ENCODE peak calls at places on chromosomes 7 and 10, in nine cellular contexts. U is Peyer's patch, T is A549, E is stomach, K is NB4, P is esophagus squamous epithelium, A is ovary, H is HCT116, Q is erythroblast. G is an unnamed sample.
A peak's percentile ranks its signal among the peaks of the same experiment; 100 is the strongest.

GRCh38 chr10:7111574-7111973 is 299.3 kb downstream of the SFMBT2 start:
- DNase-seq in E (no peak), H (no peak), T (no peak), P (no peak), Q (no peak), U (no peak), K (no peak), A (no peak), G (no peak)

GRCh38 chr7:127876393-127876792 is 154.8 kb downstream of the LRRC4 start:
- DNase-seq in A (no peak), U (no peak), E (no peak), K (no peak), P (no peak), Q (no peak), T (no peak), H (no peak), G (no peak)

GRCh38 chr10:13829790-13830189 is 243.0 kb downstream of the PRPF18 start:
- DNase-seq in P (no peak), H (no peak), A (no peak), K (no peak), E (no peak), Q (no peak), U (no peak), T (no peak), G (no peak)

GRCh38 chr10:72875250-72876055 is 18.1 kb upstream of the OIT3 start:
- DNase-seq in Q (peak; percentile 65), U (no peak), P (no peak), A (no peak), K (peak; percentile 59), H (peak; percentile 12), E (no peak), T (peak; percentile 49), G (no peak)

GRCh38 chr7:87648316-87648715 is 20.1 kb downstream of the RUNDC3B start:
- DNase-seq in A (no peak), Q (no peak), T (no peak), U (no peak), E (no peak), H (no peak), K (no peak), P (no peak), G (no peak)

GRCh38 chr7:85184599-85185354 is 2.1 kb downstream of the SEMA3D start:
- DNase-seq in H (no peak), A (peak; percentile 23), K (no peak), Q (no peak), T (no peak), P (no peak), E (no peak), U (peak; percentile 47), G (no peak)

GRCh38 chr10:48444861-48445841 is 138.7 kb downstream of the MAPK8 start:
- DNase-seq in Q (no peak), T (peak; percentile 11), P (no peak), K (no peak), A (peak; percentile 34), U (peak; percentile 40), H (no peak), E (peak; percentile 25), G (peak; percentile 52)

GRCh38 chr7:70322786-70323185 is 724.5 kb downstream of the AUTS2 start:
- DNase-seq in P (no peak), A (no peak), H (no peak), E (no peak), K (no peak), T (no peak), Q (no peak), U (no peak), G (no peak)

GRCh38 chr10:61821153-61821552 is 80.3 kb upstream of the ARID5B start:
- DNase-seq in E (no peak), U (no peak), Q (no peak), T (peak; percentile 13), A (no peak), P (no peak), K (no peak), H (no peak), G (no peak)

GRCh38 chr10:124156524-124157225 is 63.3 kb upstream of the CHST15 start:
- DNase-seq in K (no peak), E (peak; percentile 26), A (peak; percentile 58), U (peak; percentile 58), H (no peak), P (no peak), T (no peak), Q (no peak), G (no peak)

GRCh38 chr10:43390791-43391190 is 18.2 kb downstream of the HNRNPF start:
- DNase-seq in T (peak; percentile 73), K (no peak), P (no peak), Q (peak; percentile 67), A (no peak), E (no peak), H (no peak), U (no peak), G (no peak)

GRCh38 chr7:70372768-70373241 is 759.1 kb upstream of the GALNT17 start:
- DNase-seq in U (no peak), H (no peak), K (peak; percentile 81), Q (no peak), T (no peak), E (no peak), A (no peak), P (no peak), G (no peak)

GRCh38 chr10:87734987-87735827 is 75.5 kb downstream of the PAPSS2 start:
- DNase-seq in A (peak; percentile 52), Q (peak; percentile 62), T (peak; percentile 41), U (no peak), P (no peak), K (peak; percentile 63), H (peak; percentile 29), E (no peak), G (peak; percentile 54)

DNA sequence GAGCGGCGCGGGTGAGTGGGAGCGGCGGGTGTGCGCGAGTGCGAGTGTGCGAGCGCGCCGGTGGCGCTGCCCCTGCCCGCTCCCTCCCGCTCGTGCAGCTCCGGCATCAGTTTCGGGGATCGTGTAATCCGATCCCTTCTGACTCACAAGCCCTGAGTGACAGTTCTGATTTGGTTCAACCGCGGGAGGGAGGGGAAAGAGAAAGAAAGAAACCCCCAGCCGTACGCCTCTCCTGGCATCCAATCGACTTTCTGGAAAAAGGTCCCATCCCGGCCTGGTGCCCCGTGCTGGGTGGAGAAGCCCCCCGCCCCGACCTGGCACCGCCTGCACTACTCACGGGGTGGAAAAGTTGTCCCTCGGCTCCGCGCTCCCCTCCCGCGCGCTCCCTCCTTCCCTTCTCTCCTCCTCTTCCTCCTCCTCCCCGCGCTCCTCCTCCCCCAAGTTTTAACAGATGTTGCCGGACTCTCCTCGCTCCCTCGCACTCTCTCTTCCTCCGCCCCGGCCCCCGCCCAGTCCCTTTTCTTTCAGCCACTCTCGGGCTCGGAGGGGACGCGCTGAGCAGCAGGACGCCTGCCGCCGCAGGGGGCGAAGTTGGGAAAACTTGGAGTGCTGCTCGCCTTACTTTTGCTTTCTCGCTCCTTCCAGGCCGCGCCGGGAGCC is at the start of gene GLI3:
- DNase-seq in H (no peak), A (peak; percentile 90), U (peak; percentile 80), Q (no peak), E (peak; percentile 58), T (peak; percentile 13), K (peak; percentile 29), P (no peak), G (peak; percentile 100)
- TF ChIP-seq POLR2A in H (no peak), A (peak; percentile 55), U (no peak), Q (no peak), E (no peak), T (no peak), K (no peak), P (peak; percentile 53), G (peak; percentile 62)

GRCh38 chr7:134457166-134457565 is 1.7 kb downstream of the AKR1B1 start:
- DNase-seq in H (no peak), T (no peak), U (no peak), A (no peak), K (no peak), E (no peak), P (no peak), Q (peak; percentile 52), G (no peak)

GRCh38 chr7:134458341-134458805 is 527 bp downstream of the AKR1B1 start:
- DNase-seq in Q (peak; percentile 68), K (peak; percentile 81), P (no peak), T (peak; percentile 74), U (peak; percentile 77), H (no peak), E (peak; percentile 47), A (peak; percentile 65), G (no peak)

GRCh38 chr7:134460000-134460399 is 1.1 kb upstream of the AKR1B1 start:
- DNase-seq in H (no peak), Q (no peak), T (peak; percentile 62), U (no peak), E (no peak), P (no peak), K (no peak), A (no peak), G (no peak)

GRCh38 chr7:134461921-134462320 is 3.0 kb upstream of the AKR1B1 start:
- DNase-seq in H (no peak), E (no peak), U (no peak), A (no peak), Q (no peak), T (no peak), P (no peak), K (no peak), G (no peak)

GRCh38 chr7:134458806-134459698 is at the start of gene AKR1B1:
- DNase-seq in K (peak; percentile 97), T (peak; percentile 98), E (peak; percentile 88), A (peak; percentile 89), Q (peak; percentile 90), P (peak; percentile 66), U (peak; percentile 96), H (peak; percentile 54), G (peak; percentile 88)
- TF ChIP-seq POLR2A in K (peak; percentile 52), T (peak; percentile 99), E (no peak), A (peak; percentile 62), Q (no peak), P (peak; percentile 65), U (peak; percentile 33), H (no peak), G (peak; percentile 62)

GRCh38 chr7:6578114-6579084 is 1.1 kb downstream of the ZDHHC4 start:
- DNase-seq in U (no peak), E (no peak), K (no peak), Q (no peak), P (no peak), A (no peak), H (no peak), T (peak; percentile 62), G (no peak)

GRCh38 chr7:6576024-6576866 is 1.0 kb upstream of the ZDHHC4 start:
- DNase-seq in A (no peak), E (no peak), Q (no peak), T (no peak), P (no peak), K (peak; percentile 66), H (no peak), U (no peak), G (no peak)

GRCh38 chr7:6579446-6579845 is 2.2 kb downstream of the ZDHHC4 start:
- DNase-seq in Q (no peak), P (no peak), H (no peak), A (no peak), T (peak; percentile 61), E (no peak), U (no peak), K (peak; percentile 84), G (no peak)

GRCh38 chr7:6575246-6576023 is 1.8 kb upstream of the ZDHHC4 start:
- DNase-seq in A (no peak), K (no peak), H (no peak), E (no peak), T (no peak), P (no peak), Q (no peak), U (no peak), G (no peak)

GRCh38 chr7:6577369-6578113 is at the start of gene ZDHHC4:
- DNase-seq in Q (peak; percentile 93), T (peak; percentile 93), P (peak; percentile 25), U (peak; percentile 94), H (peak; percentile 80), E (peak; percentile 89), K (peak; percentile 99), A (peak; percentile 89), G (peak; percentile 100)
- TF ChIP-seq POLR2A in Q (peak; percentile 97), T (peak; percentile 97), P (peak; percentile 87), U (peak; percentile 91), H (peak; percentile 92), E (no peak), K (peak; percentile 99), A (peak; percentile 94), G (peak; percentile 98)

GRCh38 chr10:86535057-86535882 is 13.7 kb upstream of the WAPL start:
- DNase-seq in T (peak; percentile 77), E (peak; percentile 92), U (peak; percentile 89), Q (peak; percentile 71), A (peak; percentile 41), H (peak; percentile 31), K (no peak), P (no peak), G (no peak)
- TF ChIP-seq POLR2A in T (peak; percentile 66), E (no peak), U (no peak), Q (peak; percentile 32), A (no peak), H (no peak), K (no peak), P (no peak), G (no peak)